ENCODE peak calls at places on chromosome 7, in seven cellular contexts. I is AG04450, D is PC-3, N is GM12865, X is ELF-1, L is T1000, M is T-helper 1 cell. B is an unnamed sample.

GRCh38 chr7:150778738-150779301 is 21.3 kb downstream of the TMEM176B start:
- DNase-seq in M (peak), N (peak), L (peak), I (peak), X (peak), D (peak), B (peak)

GRCh38 chr7:92781117-92781720 is 55.2 kb downstream of the CDK6 start:
- DNase-seq in D (peak), N (no peak), X (no peak), L (no peak), M (no peak), I (no peak), B (no peak)

GRCh38 chr7:7720750-7721621 is 2.6 kb upstream of the RPA3 start:
- DNase-seq in L (no peak), I (no peak), D (no peak), M (no peak), N (peak), X (no peak), B (no peak)

GRCh38 chr7:66265566-66265965 is 60.4 kb downstream of the TPST1 start:
- DNase-seq in N (no peak), X (no peak), M (no peak), L (no peak), I (no peak), D (peak), B (peak)

GRCh38 chr7:30968747-30969603 is 5.2 kb downstream of the GHRHR start:
- DNase-seq in D (no peak), X (no peak), I (no peak), N (no peak), L (no peak), M (no peak), B (no peak)

GRCh38 chr7:148773344-148773743 is 74.6 kb downstream of the CUL1 start:
- DNase-seq in X (no peak), M (peak), N (peak), L (no peak), D (no peak), I (no peak), B (no peak)

GRCh38 chr7:95066736-95067530 is 159.5 kb downstream of the PPP1R9A start:
- DNase-seq in X (no peak), L (no peak), I (no peak), M (no peak), D (peak), N (no peak), B (no peak)

GRCh38 chr7:123096434-123096833 is 100.9 kb upstream of the TAS2R16 start:
- DNase-seq in I (no peak), M (no peak), X (no peak), N (no peak), D (no peak), L (no peak), B (peak)

GRCh38 chr7:105003275-105003674 is 10.7 kb upstream of the KMT2E start:
- DNase-seq in I (no peak), X (no peak), L (peak), D (peak), M (no peak), N (no peak), B (peak)

GRCh38 chr7:27774717-27775328 is 34.9 kb downstream of the TAX1BP1 start:
- DNase-seq in L (no peak), M (no peak), X (no peak), I (no peak), N (no peak), D (peak), B (peak)

GRCh38 chr7:131773413-131773812 is 217.0 kb upstream of the PODXL start:
- DNase-seq in N (no peak), D (no peak), L (no peak), X (no peak), I (no peak), M (no peak), B (no peak)

GRCh38 chr7:29806131-29806792 is at the start of gene WIPF3:
- DNase-seq in M (no peak), D (peak), I (no peak), X (peak), L (no peak), N (no peak), B (no peak)

GRCh38 chr7:35035511-35035921 is 1.8 kb downstream of the DPY19L1 start:
- DNase-seq in L (peak), D (peak), X (peak), I (no peak), M (peak), N (peak), B (peak)

GRCh38 chr7:119935418-119936025 is 337.5 kb upstream of the KCND2 start:
- DNase-seq in L (no peak), X (no peak), D (peak), I (peak), M (no peak), N (peak), B (peak)

GRCh38 chr7:104956753-104957450 is 57.1 kb upstream of the KMT2E start:
- DNase-seq in I (peak), X (no peak), M (no peak), N (peak), L (no peak), D (peak), B (peak)

GRCh38 chr7:36188923-36189322 is 35.9 kb downstream of the EEPD1 start:
- DNase-seq in I (no peak), N (no peak), X (no peak), L (no peak), M (no peak), D (no peak), B (no peak)

GRCh38 chr7:27207348-27207985 is 7.6 kb upstream of the HOXA13 start:
- DNase-seq in X (no peak), L (no peak), N (no peak), D (no peak), M (no peak), I (no peak), B (no peak)

GRCh38 chr7:99384523-99384922 is 10.0 kb downstream of the ARPC1B start:
- DNase-seq in L (no peak), N (no peak), D (no peak), M (no peak), X (no peak), I (no peak), B (no peak)

GRCh38 chr7:98248156-98248555 is 3.9 kb downstream of the TECPR1 start:
- DNase-seq in X (no peak), M (no peak), D (no peak), L (no peak), N (no peak), I (no peak), B (no peak)

GRCh38 chr7:18420758-18421157 is 74.8 kb upstream of the HDAC9 start:
- DNase-seq in X (no peak), D (no peak), I (no peak), N (no peak), L (no peak), M (no peak), B (no peak)

GRCh38 chr7:151086802-151087246 is 549 bp downstream of the AGAP3 start:
- DNase-seq in I (no peak), N (peak), M (no peak), L (no peak), X (peak), D (peak), B (peak)

B was measured in RKO.